ENCODE peak calls at places on chromosomes 7 and 10, in five cellular contexts. B is NCI-H69, Z is NCI-H2171 treated with DMSO at 0.1 percent for 48 hours, H is DMS 273 treated with DMSO at 0.1 percent for 48 hours, M is heart left ventricle. D is an unnamed sample.

GRCh38 chr10:58973235-58973595 is 203.2 kb upstream of the PHYHIPL start:
- DNase-seq in M (no peak), Z (no peak), B (no peak), H (no peak), D (no peak)

GRCh38 chr7:27201231-27202017 is 1.5 kb upstream of the HOXA13 start:
- DNase-seq in B (peak), Z (no peak), H (no peak), M (no peak), D (peak)

GRCh38 chr7:91137969-91138368 is 126.3 kb upstream of the FZD1 start:
- DNase-seq in M (no peak), B (peak), Z (no peak), H (no peak), D (no peak)

GRCh38 chr10:3415878-3416605 is 243.5 kb upstream of the PITRM1 start:
- DNase-seq in H (no peak), Z (no peak), B (no peak), M (no peak), D (no peak)

GRCh38 chr7:132354527-132354926 is 221.7 kb downstream of the PLXNA4 start:
- DNase-seq in M (no peak), Z (no peak), H (no peak), B (no peak), D (no peak)

GRCh38 chr10:77160679-77161078 is 476.9 kb downstream of the KCNMA1 start:
- DNase-seq in Z (peak), H (no peak), M (no peak), B (peak), D (peak)

GRCh38 chr10:24318517-24318916 is 109.6 kb downstream of the KIAA1217 start:
- DNase-seq in M (no peak), H (no peak), Z (no peak), B (no peak), D (no peak)

GRCh38 chr10:19049577-19049976 is 976 bp downstream of the MALRD1 start:
- DNase-seq in H (no peak), M (no peak), Z (no peak), B (no peak), D (no peak)

GRCh38 chr10:77710081-77710551 is 72.5 kb upstream of the KCNMA1 start:
- DNase-seq in H (no peak), Z (no peak), M (no peak), B (peak), D (no peak)

GRCh38 chr7:149126662-149127321 is 668 bp upstream of the ZNF425 start:
- DNase-seq in B (peak), H (peak), M (peak), Z (peak), D (no peak)

GRCh38 chr7:139853576-139854511 is 24.8 kb downstream of the TBXAS1 start:
- DNase-seq in M (peak), Z (no peak), B (no peak), H (no peak), D (peak)

GRCh38 chr10:28410420-28411135 is 107.7 kb upstream of the MPP7 start:
- DNase-seq in Z (no peak), M (no peak), H (no peak), B (no peak), D (no peak)

GRCh38 chr7:105336009-105336408 is 52.7 kb downstream of the SRPK2 start:
- DNase-seq in Z (peak), H (no peak), B (peak), M (no peak), D (peak)

GRCh38 chr7:71408276-71408675 is 276.3 kb downstream of the GALNT17 start:
- DNase-seq in H (peak), Z (peak), M (peak), B (no peak), D (no peak)

GRCh38 chr10:48814933-48815332 is 124.7 kb downstream of the LRRC18 start:
- DNase-seq in Z (no peak), M (no peak), B (no peak), H (no peak), D (no peak)